ENCODE peak calls at places on chromosome 1, in seven cellular contexts. L is H9, B is IMR-90, U is mesenchymal stem cell, X is neuronal stem cell, H is H1, K is trophoblast cell. R is an unnamed sample.

GRCh38 chr1:2236695-2237677 is 8.9 kb downstream of the SKI start:
- DNase-seq in L (peak; percentile 36), B (no peak), U (no peak), X (no peak), H (no peak), K (no peak), R (no peak)

GRCh38 chr1:177448652-177449351 is 278.0 kb downstream of the BRINP2 start:
- DNase-seq in L (no peak), B (no peak), U (no peak), X (no peak), H (no peak), K (peak; percentile 60), R (peak; percentile 8)

GRCh38 chr1:62572476-62572875 is 24.8 kb upstream of the ANGPTL3 start:
- DNase-seq in L (no peak), B (no peak), U (no peak), X (no peak), H (no peak), K (no peak), R (no peak)

GRCh38 chr1:111742938-111743549 is 3.8 kb upstream of the INKA2 start:
- DNase-seq in L (no peak), B (peak; percentile 86), U (peak; percentile 86), X (no peak), H (no peak), K (peak; percentile 36), R (peak; percentile 31)

GRCh38 chr1:202589190-202589680 is 121.0 kb downstream of the SYT2 start:
- DNase-seq in L (peak; percentile 59), B (peak; percentile 100), U (peak; percentile 100), X (no peak), H (no peak), K (peak; percentile 96), R (peak; percentile 100)

GRCh38 chr1:159005161-159005560 is 4.5 kb upstream of the IFI16 start:
- DNase-seq in L (no peak), B (peak; percentile 52), U (peak; percentile 50), X (no peak), H (no peak), K (no peak), R (no peak)

GRCh38 chr1:145702052-145702451 is 5.1 kb downstream of the PDZK1 start:
- DNase-seq in L (no peak), B (no peak), U (no peak), X (no peak), H (no peak), K (no peak), R (no peak)

GRCh38 chr1:212488436-212489283 is 55.9 kb downstream of the NENF start:
- DNase-seq in L (no peak), B (peak; percentile 97), U (peak; percentile 97), X (no peak), H (no peak), K (peak; percentile 98), R (peak; percentile 70)

GRCh38 chr1:143652744-143653143 is 319.0 kb downstream of the FAM72C start:
- DNase-seq in L (no peak), B (no peak), U (no peak), X (no peak), H (no peak), K (no peak), R (no peak)

GRCh38 chr1:143653403-143653802 is 318.4 kb downstream of the FAM72C start:
- DNase-seq in L (no peak), B (no peak), U (no peak), X (no peak), H (no peak), K (no peak), R (no peak)

GRCh38 chr1:143652187-143652586 is 319.6 kb downstream of the FAM72C start:
- DNase-seq in L (no peak), B (no peak), U (no peak), X (no peak), H (no peak), K (no peak), R (no peak)

GRCh38 chr1:143651350-143651992 is 320.3 kb downstream of the FAM72C start:
- DNase-seq in L (no peak), B (no peak), U (no peak), X (no peak), H (no peak), K (no peak), R (no peak)
- H3K18ac ChIP-seq in L (no peak overlapping the region), B (no peak overlapping the region), U (no peak overlapping the region), X (no peak overlapping the region), H (no peak overlapping the region), K (no peak overlapping the region), R (no peak overlapping the region)

GRCh38 chr1:234686035-234686434 is 76.1 kb upstream of the IRF2BP2 start:
- DNase-seq in L (no peak), B (no peak), U (no peak), X (no peak), H (no peak), K (no peak), R (peak; percentile 25)

GRCh38 chr1:234687011-234687410 is 77.0 kb upstream of the IRF2BP2 start:
- DNase-seq in L (no peak), B (peak; percentile 31), U (no peak), X (no peak), H (no peak), K (no peak), R (no peak)

GRCh38 chr1:234683856-234684632 is 74.1 kb upstream of the IRF2BP2 start:
- DNase-seq in L (peak; percentile 53), B (peak; percentile 75), U (peak; percentile 85), X (no peak), H (no peak), K (peak; percentile 84), R (peak; percentile 95)

GRCh38 chr1:234683127-234683855 is 73.3 kb upstream of the IRF2BP2 start:
- DNase-seq in L (no peak), B (no peak), U (no peak), X (no peak), H (no peak), K (no peak), R (no peak)

GRCh38 chr1:234684854-234685253 is 74.9 kb upstream of the IRF2BP2 start:
- DNase-seq in L (no peak), B (no peak), U (no peak), X (no peak), H (no peak), K (no peak), R (no peak)
- H3K27ac ChIP-seq in L (no peak overlapping the region), B (no peak overlapping the region), U (no peak overlapping the region), X (no peak overlapping the region), H (no peak overlapping the region), K (no peak overlapping the region), R (no peak overlapping the region)

GRCh38 chr1:45300669-45300997 is 26.1 kb upstream of the HPDL start:
- DNase-seq in L (no peak), B (no peak), U (no peak), X (no peak), H (no peak), K (no peak), R (no peak)
- H3K18ac ChIP-seq in L (no peak overlapping the region), B (no peak overlapping the region), U (no peak overlapping the region), X (no peak overlapping the region), H (no peak overlapping the region), K (no peak overlapping the region), R (no peak overlapping the region)

DNA sequence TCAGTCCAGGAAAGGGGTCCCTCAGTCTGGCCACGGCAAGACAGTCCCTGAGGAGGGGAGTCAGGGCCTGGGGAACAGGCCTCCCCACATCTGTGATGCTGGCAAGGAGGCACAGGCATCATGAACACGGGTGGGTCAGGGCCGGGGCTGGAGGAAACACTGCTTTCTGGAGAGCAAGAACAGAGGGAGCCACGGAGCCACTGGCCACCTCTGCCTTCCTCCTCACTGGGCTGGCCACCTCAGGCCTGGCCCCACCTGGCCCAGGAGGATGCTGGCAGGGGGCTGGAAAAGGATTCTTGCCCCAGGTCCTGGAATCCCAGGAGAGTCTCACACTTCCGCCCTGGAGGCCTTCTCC is 15.7 kb downstream of the BLACAT1 start:
- DNase-seq in L (no peak), B (no peak), U (no peak), X (no peak), H (no peak), K (no peak), R (no peak)
- H3K27ac ChIP-seq in L (no peak overlapping the region), B (no peak overlapping the region), U (no peak overlapping the region), X (no peak overlapping the region), H (no peak overlapping the region), K (no peak overlapping the region), R (peak overlapping the region; percentile 93)

DNA sequence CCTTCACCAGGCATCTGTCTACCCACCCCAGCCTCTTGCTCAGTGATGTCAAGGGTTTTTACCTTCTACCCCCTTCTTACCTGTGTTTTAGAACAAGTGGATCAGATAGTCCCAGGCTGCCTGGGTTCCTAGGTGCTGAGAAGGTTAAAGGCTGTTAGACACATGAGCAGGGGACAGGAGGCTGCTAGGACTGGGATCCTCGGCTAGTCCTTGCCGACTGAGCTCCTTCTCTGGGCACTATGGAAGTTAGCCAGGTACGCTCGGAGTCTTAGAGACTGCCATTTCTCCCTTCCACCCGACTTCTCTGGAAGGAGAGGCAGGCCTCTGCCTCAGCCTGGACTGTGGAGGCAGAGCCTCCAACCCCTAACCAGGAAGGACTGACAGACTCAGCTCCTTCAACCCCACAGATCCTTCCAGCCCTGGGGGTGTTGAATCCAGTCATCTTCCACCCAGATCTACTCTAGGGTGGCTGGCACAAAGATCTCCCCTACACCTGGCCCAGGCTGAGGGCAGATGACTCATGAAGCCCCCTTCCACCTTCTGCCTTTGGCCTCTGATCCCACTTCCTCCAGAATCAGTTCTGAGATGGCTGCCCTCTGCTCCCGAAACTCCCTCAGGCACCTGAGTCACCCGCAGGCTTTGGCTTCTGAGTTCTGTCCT is at the start of gene DYNLT4:
- DNase-seq in L (no peak), B (no peak), U (no peak), X (no peak), H (no peak), K (no peak), R (no peak)
- H3K18ac ChIP-seq in L (peak within 1 kb of the TSS; percentile 92), B (peak within 1 kb of the TSS; percentile 96), U (peak within 1 kb of the TSS; percentile 100), X (peak within 1 kb of the TSS; percentile 98), H (peak within 1 kb of the TSS; percentile 84), K (peak within 1 kb of the TSS; percentile 64), R (peak within 1 kb of the TSS; percentile 52)

DNA sequence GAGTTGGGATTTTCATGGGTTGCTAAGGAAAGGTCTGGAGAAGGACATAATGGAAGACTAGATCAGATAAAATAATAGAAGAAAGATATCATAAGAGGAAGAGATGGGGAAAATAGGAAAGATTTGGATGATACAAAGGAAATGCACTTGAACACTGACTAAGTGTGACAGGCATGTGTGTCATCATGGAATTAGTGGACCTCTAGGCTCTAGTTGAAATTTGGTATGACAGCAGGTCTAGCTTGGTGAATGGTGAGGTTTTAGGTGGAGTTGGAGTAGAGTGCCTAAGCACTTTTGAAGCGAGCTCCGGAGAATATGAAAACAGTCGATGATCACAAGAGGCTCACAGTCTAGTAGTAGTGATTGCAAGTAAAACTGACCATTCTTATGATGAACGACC is 73.0 kb upstream of the PTGS2 start:
- DNase-seq in L (no peak), B (peak; percentile 6), U (no peak), X (no peak), H (no peak), K (no peak), R (no peak)
- H3K27ac ChIP-seq in L (no peak overlapping the region), B (no peak overlapping the region), U (no peak overlapping the region), X (no peak overlapping the region), H (no peak overlapping the region), K (no peak overlapping the region), R (no peak overlapping the region)

R was measured in mesendoderm.